ENCODE peak calls at places on chromosomes 3 and 15, in ten cellular contexts. C is skeletal muscle cell; P is ovary; U is activated CD8-positive, alpha-beta memory T cell treated with anti-CD3 and anti-CD28 coated beads for 1 hour; H is AG04450; N is HS-27A; Q is cardiac fibroblast; I is aorta; E is glomerular endothelial cell; W is AG09319. S is an unnamed sample.

GRCh38 chr15:65416845-65417416 is 5.8 kb downstream of the IGDCC4 start:
- DNase-seq in W (no peak), H (no peak), N (no peak), I (peak), E (no peak), U (no peak), P (peak), C (peak), Q (no peak), S (peak)

GRCh38 chr3:107468782-107469181 is 54.0 kb upstream of the BBX start:
- DNase-seq in H (no peak), Q (no peak), E (no peak), I (no peak), C (no peak), N (no peak), U (no peak), W (no peak), P (no peak), S (no peak)

GRCh38 chr3:20510396-20510795 is 324.4 kb upstream of the SGO1 start:
- DNase-seq in H (no peak), C (no peak), U (no peak), N (no peak), I (no peak), E (no peak), W (no peak), P (no peak), Q (no peak), S (no peak)

GRCh38 chr3:80769683-80770082 is 991.8 kb downstream of the GBE1 start:
- DNase-seq in W (no peak), Q (no peak), C (no peak), E (no peak), P (no peak), H (no peak), N (no peak), U (no peak), I (no peak), S (no peak)

GRCh38 chr3:131007782-131008181 is 18.8 kb downstream of the ASTE1 start:
- DNase-seq in E (no peak), C (no peak), N (no peak), Q (peak), I (no peak), P (no peak), U (no peak), W (no peak), H (no peak), S (no peak)

GRCh38 chr3:110318108-110318507 is 753.5 kb upstream of the NECTIN3 start:
- DNase-seq in P (no peak), I (no peak), U (no peak), C (no peak), N (no peak), Q (peak), W (no peak), E (no peak), H (no peak), S (no peak)

GRCh38 chr15:90411176-90411575 is 23.1 kb downstream of the IQGAP1 start:
- DNase-seq in N (no peak), Q (no peak), I (no peak), W (no peak), H (no peak), C (no peak), U (no peak), E (no peak), P (no peak), S (no peak)

GRCh38 chr3:126180477-126181397 is at the start of gene ALDH1L1:
- DNase-seq in E (no peak), I (peak), P (peak), C (peak), N (no peak), U (no peak), Q (peak), H (no peak), W (no peak), S (peak)

GRCh38 chr3:59994720-59995304 is 945.0 kb upstream of the CFAP20DC start:
- DNase-seq in U (no peak), I (no peak), W (no peak), P (no peak), H (no peak), N (no peak), E (no peak), C (no peak), Q (no peak), S (no peak)

GRCh38 chr15:71588746-71589145 is 221.6 kb upstream of the NR2E3 start:
- DNase-seq in W (no peak), U (no peak), Q (peak), P (no peak), C (peak), E (no peak), I (no peak), H (peak), N (peak), S (no peak)

GRCh38 chr3:107064445-107065060 is 312.7 kb upstream of the CCDC54 start:
- DNase-seq in I (peak), N (peak), E (peak), P (peak), Q (peak), U (no peak), H (peak), C (peak), W (peak), S (peak)

GRCh38 chr3:127320529-127321121 is 32.8 kb upstream of the PRR20G start:
- DNase-seq in H (no peak), C (no peak), Q (peak), I (no peak), P (no peak), W (no peak), E (no peak), U (no peak), N (no peak), S (peak)